ENCODE peak calls at places on chromosomes 13 and 19, in six cellular contexts. One of them, this sample, is unnamed.

GRCh38 chr19:49643466-49643865 is 1.5 kb downstream of the SCAF1 start:
- DNase-seq in esophagus muscularis mucosa: no peak
- DNase-seq in IMR-90: no peak
- DNase-seq in tibial nerve: no peak
- DNase-seq in esophagus squamous epithelium: no peak
- DNase-seq in Caco-2: no peak
- DNase-seq in this sample: no peak

GRCh38 chr19:51318687-51319675 is 7.5 kb downstream of the IGLON5 start:
- DNase-seq in tibial nerve: no peak
- DNase-seq in IMR-90: no peak
- DNase-seq in esophagus squamous epithelium: no peak
- DNase-seq in Caco-2: no peak
- DNase-seq in esophagus muscularis mucosa: no peak
- DNase-seq in this sample: no peak

GRCh38 chr19:3289971-3290569 is 65.6 kb downstream of the CELF5 start:
- DNase-seq in IMR-90: no peak
- DNase-seq in esophagus squamous epithelium: no peak
- DNase-seq in Caco-2: no peak
- DNase-seq in tibial nerve: no peak
- DNase-seq in esophagus muscularis mucosa: no peak
- DNase-seq in this sample: no peak

GRCh38 chr13:110372676-110373075 is 65.6 kb downstream of the COL4A2 start:
- DNase-seq in Caco-2: no peak
- DNase-seq in IMR-90: no peak
- DNase-seq in esophagus muscularis mucosa: no peak
- DNase-seq in tibial nerve: no peak
- DNase-seq in esophagus squamous epithelium: no peak
- DNase-seq in this sample: no peak

GRCh38 chr19:17075860-17076538 is 422 bp downstream of the MYO9B start:
- DNase-seq in esophagus squamous epithelium: no peak
- DNase-seq in IMR-90: peak; percentile 33
- DNase-seq in esophagus muscularis mucosa: no peak
- DNase-seq in tibial nerve: no peak
- DNase-seq in Caco-2: peak; percentile 17
- DNase-seq in this sample: no peak

GRCh38 chr19:55545913-55546495 is 661 bp upstream of the SBK3 start:
- DNase-seq in Caco-2: no peak
- DNase-seq in esophagus squamous epithelium: no peak
- DNase-seq in tibial nerve: no peak
- DNase-seq in esophagus muscularis mucosa: no peak
- DNase-seq in IMR-90: no peak
- DNase-seq in this sample: no peak

GRCh38 chr13:76790519-76791289 is 95.5 kb downstream of the KCTD12 start:
- DNase-seq in tibial nerve: no peak
- DNase-seq in esophagus muscularis mucosa: no peak
- DNase-seq in IMR-90: no peak
- DNase-seq in Caco-2: no peak
- DNase-seq in esophagus squamous epithelium: no peak
- DNase-seq in this sample: no peak

GRCh38 chr13:31090921-31091624 is 70.6 kb downstream of the HSPH1 start:
- DNase-seq in Caco-2: no peak
- DNase-seq in esophagus muscularis mucosa: no peak
- DNase-seq in tibial nerve: no peak
- DNase-seq in esophagus squamous epithelium: no peak
- DNase-seq in IMR-90: peak; percentile 25
- DNase-seq in this sample: no peak

GRCh38 chr19:29673451-29674371 is 8.4 kb downstream of the PLEKHF1 start:
- DNase-seq in esophagus squamous epithelium: no peak
- DNase-seq in IMR-90: no peak
- DNase-seq in esophagus muscularis mucosa: no peak
- DNase-seq in tibial nerve: no peak
- DNase-seq in Caco-2: no peak
- DNase-seq in this sample: peak; percentile 10

GRCh38 chr19:6536138-6536671 is 5.4 kb downstream of the TNFSF9 start:
- DNase-seq in Caco-2: peak; percentile 60
- DNase-seq in esophagus squamous epithelium: peak; percentile 51
- DNase-seq in esophagus muscularis mucosa: no peak
- DNase-seq in IMR-90: no peak
- DNase-seq in tibial nerve: no peak
- DNase-seq in this sample: no peak

GRCh38 chr13:30194906-30195305 is 112.4 kb downstream of the KATNAL1 start:
- DNase-seq in esophagus squamous epithelium: no peak
- DNase-seq in Caco-2: no peak
- DNase-seq in tibial nerve: no peak
- DNase-seq in IMR-90: no peak
- DNase-seq in esophagus muscularis mucosa: no peak
- DNase-seq in this sample: no peak

GRCh38 chr19:41298327-41298964 is 11.5 kb upstream of the CCDC97 start:
- DNase-seq in esophagus muscularis mucosa: no peak
- DNase-seq in IMR-90: peak; percentile 82
- DNase-seq in tibial nerve: peak; percentile 46
- DNase-seq in Caco-2: no peak
- DNase-seq in esophagus squamous epithelium: no peak
- DNase-seq in this sample: peak; percentile 22

GRCh38 chr19:12745166-12745897 is 6.3 kb upstream of the BEST2 start:
- DNase-seq in esophagus muscularis mucosa: no peak
- DNase-seq in IMR-90: no peak
- DNase-seq in esophagus squamous epithelium: no peak
- DNase-seq in Caco-2: no peak
- DNase-seq in tibial nerve: no peak
- DNase-seq in this sample: no peak

GRCh38 chr13:71852082-71852481 is 14.9 kb downstream of the DACH1 start:
- DNase-seq in tibial nerve: no peak
- DNase-seq in IMR-90: no peak
- DNase-seq in esophagus muscularis mucosa: no peak
- DNase-seq in esophagus squamous epithelium: no peak
- DNase-seq in Caco-2: no peak
- DNase-seq in this sample: no peak

GRCh38 chr13:110173247-110173818 is 133.6 kb downstream of the COL4A1 start:
- DNase-seq in esophagus muscularis mucosa: no peak
- DNase-seq in IMR-90: peak; percentile 13
- DNase-seq in tibial nerve: no peak
- DNase-seq in Caco-2: no peak
- DNase-seq in esophagus squamous epithelium: no peak
- DNase-seq in this sample: no peak

GRCh38 chr13:80141114-80141849 is 199.6 kb downstream of the SPRY2 start:
- DNase-seq in esophagus squamous epithelium: no peak
- DNase-seq in esophagus muscularis mucosa: no peak
- DNase-seq in IMR-90: peak; percentile 78
- DNase-seq in Caco-2: no peak
- DNase-seq in tibial nerve: no peak
- DNase-seq in this sample: no peak

GRCh38 chr19:33630880-33631627 is 9.3 kb downstream of the CHST8 start:
- DNase-seq in tibial nerve: no peak
- DNase-seq in Caco-2: no peak
- DNase-seq in IMR-90: no peak
- DNase-seq in esophagus squamous epithelium: no peak
- DNase-seq in esophagus muscularis mucosa: no peak
- DNase-seq in this sample: no peak

GRCh38 chr13:90868321-90868920 is 479.1 kb upstream of the MIR17HG start:
- DNase-seq in tibial nerve: no peak
- DNase-seq in esophagus squamous epithelium: no peak
- DNase-seq in Caco-2: peak; percentile 57
- DNase-seq in esophagus muscularis mucosa: no peak
- DNase-seq in IMR-90: peak; percentile 11
- DNase-seq in this sample: no peak

GRCh38 chr13:101767096-101767495 is 314.6 kb downstream of the ITGBL1 start:
- DNase-seq in tibial nerve: no peak
- DNase-seq in esophagus muscularis mucosa: no peak
- DNase-seq in esophagus squamous epithelium: no peak
- DNase-seq in IMR-90: no peak
- DNase-seq in Caco-2: no peak
- DNase-seq in this sample: no peak

GRCh38 chr13:112107289-112107688 is 40.3 kb downstream of the SOX1 start:
- DNase-seq in tibial nerve: no peak
- DNase-seq in esophagus squamous epithelium: no peak
- DNase-seq in esophagus muscularis mucosa: peak; percentile 80
- DNase-seq in Caco-2: no peak
- DNase-seq in IMR-90: no peak
- DNase-seq in this sample: no peak

GRCh38 chr13:106033634-106034033 is 501.8 kb downstream of the EFNB2 start:
- DNase-seq in esophagus muscularis mucosa: no peak
- DNase-seq in tibial nerve: no peak
- DNase-seq in Caco-2: peak; percentile 23
- DNase-seq in esophagus squamous epithelium: no peak
- DNase-seq in IMR-90: peak; percentile 59
- DNase-seq in this sample: no peak

GRCh38 chr13:109628251-109628699 is 158.1 kb downstream of the IRS2 start:
- DNase-seq in esophagus muscularis mucosa: no peak
- DNase-seq in IMR-90: peak; percentile 61
- DNase-seq in Caco-2: no peak
- DNase-seq in tibial nerve: no peak
- DNase-seq in esophagus squamous epithelium: no peak
- DNase-seq in this sample: no peak

GRCh38 chr13:29520671-29521070 is 74.8 kb downstream of the SLC7A1 start:
- DNase-seq in IMR-90: peak; percentile 55
- DNase-seq in esophagus muscularis mucosa: no peak
- DNase-seq in Caco-2: no peak
- DNase-seq in tibial nerve: no peak
- DNase-seq in esophagus squamous epithelium: no peak
- DNase-seq in this sample: no peak

GRCh38 chr19:18414504-18415176 is 4.6 kb upstream of the SSBP4 start:
- DNase-seq in IMR-90: no peak
- DNase-seq in esophagus muscularis mucosa: no peak
- DNase-seq in Caco-2: no peak
- DNase-seq in esophagus squamous epithelium: no peak
- DNase-seq in tibial nerve: no peak
- DNase-seq in this sample: no peak

GRCh38 chr13:27339299-27339698 is 68.7 kb downstream of the RASL11A start:
- DNase-seq in esophagus muscularis mucosa: no peak
- DNase-seq in Caco-2: peak; percentile 64
- DNase-seq in esophagus squamous epithelium: no peak
- DNase-seq in IMR-90: peak; percentile 42
- DNase-seq in tibial nerve: no peak
- DNase-seq in this sample: no peak

GRCh38 chr13:49858183-49858856 is 65.8 kb upstream of the KPNA3 start:
- DNase-seq in tibial nerve: no peak
- DNase-seq in Caco-2: peak; percentile 75
- DNase-seq in esophagus muscularis mucosa: no peak
- DNase-seq in esophagus squamous epithelium: no peak
- DNase-seq in IMR-90: peak; percentile 99
- DNase-seq in this sample: no peak

GRCh38 chr13:20462921-20463320 is 62.7 kb downstream of the CRYL1 start:
- DNase-seq in tibial nerve: no peak
- DNase-seq in esophagus muscularis mucosa: peak; percentile 55
- DNase-seq in esophagus squamous epithelium: no peak
- DNase-seq in IMR-90: no peak
- DNase-seq in Caco-2: no peak
- DNase-seq in this sample: no peak
- TF ChIP-seq CTCF in tibial nerve: no peak
- TF ChIP-seq CTCF in esophagus muscularis mucosa: no peak
- TF ChIP-seq CTCF in esophagus squamous epithelium: no peak
- TF ChIP-seq CTCF in IMR-90: no peak
- TF ChIP-seq CTCF in Caco-2: no peak
- TF ChIP-seq CTCF in this sample: no peak

DNA sequence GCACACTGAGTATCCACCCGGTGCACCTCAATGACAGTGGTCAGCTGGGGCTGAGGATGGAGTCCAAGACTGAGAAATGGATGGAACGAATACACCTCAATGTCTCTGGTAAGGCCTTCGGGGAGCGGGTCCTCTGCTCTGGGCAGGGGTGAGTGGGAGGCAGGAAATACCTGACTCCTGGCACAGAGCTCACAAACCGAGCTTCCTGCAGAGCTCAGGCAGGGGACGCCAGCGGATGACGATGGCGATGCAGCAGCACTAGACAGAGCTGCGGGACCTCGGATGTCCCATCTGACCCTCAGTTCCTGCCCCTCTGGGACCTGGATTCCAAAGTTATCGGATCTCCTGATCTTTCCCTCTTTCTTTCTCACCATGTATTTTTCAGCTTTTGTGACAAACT is 3.8 kb downstream of the CD22 start:
- DNase-seq in esophagus muscularis mucosa: no peak
- DNase-seq in IMR-90: no peak
- DNase-seq in Caco-2: no peak
- DNase-seq in esophagus squamous epithelium: no peak
- DNase-seq in tibial nerve: no peak
- DNase-seq in this sample: no peak
- TF ChIP-seq CTCF in esophagus muscularis mucosa: no peak
- TF ChIP-seq CTCF in IMR-90: no peak
- TF ChIP-seq CTCF in Caco-2: no peak
- TF ChIP-seq CTCF in esophagus squamous epithelium: no peak
- TF ChIP-seq CTCF in tibial nerve: no peak
- TF ChIP-seq CTCF in this sample: no peak

GRCh38 chr13:103835052-103835451 is 768.8 kb upstream of the SLC10A2 start:
- DNase-seq in esophagus squamous epithelium: no peak
- DNase-seq in IMR-90: no peak
- DNase-seq in esophagus muscularis mucosa: no peak
- DNase-seq in tibial nerve: no peak
- DNase-seq in Caco-2: no peak
- DNase-seq in this sample: no peak
- TF ChIP-seq CTCF in esophagus squamous epithelium: no peak
- TF ChIP-seq CTCF in IMR-90: no peak
- TF ChIP-seq CTCF in esophagus muscularis mucosa: no peak
- TF ChIP-seq CTCF in tibial nerve: no peak
- TF ChIP-seq CTCF in Caco-2: no peak
- TF ChIP-seq CTCF in this sample: no peak

DNA sequence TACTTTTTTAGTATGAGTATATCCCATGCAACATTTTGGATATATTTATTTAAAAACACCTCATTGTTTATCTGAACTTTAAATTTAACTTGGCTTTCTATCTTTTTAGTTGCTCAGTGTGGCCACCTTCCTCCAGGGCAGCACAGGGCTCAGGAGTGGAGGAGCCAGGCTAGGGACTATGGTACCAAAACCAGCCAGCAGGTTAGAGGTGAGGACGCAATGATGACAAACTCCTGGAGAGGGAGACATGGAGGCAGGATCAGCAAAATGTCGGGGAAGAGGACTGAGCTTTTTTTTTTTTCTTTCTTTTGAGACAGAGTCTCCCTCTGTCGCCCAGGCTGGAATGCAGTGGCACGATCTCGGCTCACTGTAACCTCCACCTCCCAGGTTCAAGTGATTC is 29.6 kb upstream of the CALM3 start:
- DNase-seq in Caco-2: peak; percentile 78
- DNase-seq in esophagus muscularis mucosa: peak; percentile 53
- DNase-seq in tibial nerve: no peak
- DNase-seq in IMR-90: no peak
- DNase-seq in esophagus squamous epithelium: no peak
- DNase-seq in this sample: no peak
- TF ChIP-seq CTCF in Caco-2: peak; percentile 34
- TF ChIP-seq CTCF in esophagus muscularis mucosa: no peak
- TF ChIP-seq CTCF in tibial nerve: no peak
- TF ChIP-seq CTCF in IMR-90: peak; percentile 6
- TF ChIP-seq CTCF in esophagus squamous epithelium: no peak
- TF ChIP-seq CTCF in this sample: no peak